ENCODE peak calls at places on chromosomes 13 and 19, in four cellular contexts. J is PC-3, Y is mammary epithelial cell, W is HepG2. H is an unnamed sample.

GRCh38 chr13:63873936-63874335 is 2458.3 kb upstream of the PCDH20 start:
- DNase-seq in W (no peak), J (no peak), Y (no peak), H (no peak)

GRCh38 chr19:13821292-13821691 is 26.0 kb downstream of the ZSWIM4 start:
- DNase-seq in Y (no peak), J (no peak), W (no peak), H (no peak)

GRCh38 chr13:37806666-37807065 is 62.9 kb downstream of the TRPC4 start:
- DNase-seq in Y (peak), W (no peak), J (peak), H (peak)

GRCh38 chr13:33509642-33510229 is 224.2 kb upstream of the STARD13 start:
- DNase-seq in Y (no peak), W (no peak), J (peak), H (no peak)

GRCh38 chr13:43804461-43805070 is 17.8 kb upstream of the ENOX1 start:
- DNase-seq in J (peak), Y (peak), W (peak), H (peak)

GRCh38 chr19:49642488-49643035 is 553 bp downstream of the SCAF1 start:
- DNase-seq in J (no peak), Y (no peak), W (no peak), H (no peak)

GRCh38 chr19:2064788-2065524 is 13.9 kb upstream of the MKNK2 start:
- DNase-seq in Y (no peak), W (no peak), J (no peak), H (peak)

GRCh38 chr19:367963-368623 is 23.5 kb upstream of the MIER2 start:
- DNase-seq in J (no peak), W (no peak), Y (no peak), H (no peak)

GRCh38 chr19:19297759-19298158 is 22.6 kb downstream of the SUGP1 start:
- DNase-seq in W (no peak), Y (no peak), J (no peak), H (no peak)

GRCh38 chr13:33945477-33945876 is 127.5 kb downstream of the RFC3 start:
- DNase-seq in Y (no peak), J (no peak), W (no peak), H (no peak)

GRCh38 chr13:27132538-27132937 is 39.1 kb downstream of the USP12 start:
- DNase-seq in W (no peak), Y (no peak), J (no peak), H (no peak)

GRCh38 chr13:40464349-40464748 is 202.1 kb downstream of the FOXO1 start:
- DNase-seq in Y (no peak), J (no peak), W (no peak), H (no peak)

GRCh38 chr19:10079031-10079453 is 7.1 kb upstream of the SHFL start:
- DNase-seq in W (peak), J (peak), Y (no peak), H (no peak)

GRCh38 chr19:3336680-3337523 is 29.5 kb upstream of the NFIC start:
- DNase-seq in Y (no peak), J (no peak), W (peak), H (peak)

GRCh38 chr13:26685606-26686005 is 75.0 kb downstream of the GPR12 start:
- DNase-seq in J (no peak), W (no peak), Y (no peak), H (no peak)

GRCh38 chr13:34412817-34413365 is 529.2 kb upstream of the NBEA start:
- DNase-seq in Y (peak), W (no peak), J (peak), H (no peak)

GRCh38 chr13:59690857-59691500 is 472.7 kb downstream of the DIAPH3 start:
- DNase-seq in Y (no peak), W (peak), J (no peak), H (no peak)

GRCh38 chr13:76223999-76224398 is 587.9 kb downstream of the LMO7 start:
- DNase-seq in Y (no peak), W (no peak), J (no peak), H (no peak)

GRCh38 chr13:76229281-76229680 is 593.2 kb downstream of the LMO7 start:
- DNase-seq in Y (no peak), W (no peak), J (peak), H (no peak)

GRCh38 chr13:76223565-76223964 is 587.4 kb downstream of the LMO7 start:
- DNase-seq in Y (no peak), W (no peak), J (no peak), H (no peak)

GRCh38 chr13:76225815-76226489 is 589.8 kb downstream of the LMO7 start:
- DNase-seq in J (no peak), W (no peak), Y (no peak), H (peak)

GRCh38 chr13:76226941-76227340 is 590.8 kb downstream of the LMO7 start:
- DNase-seq in Y (no peak), W (no peak), J (no peak), H (no peak)
- H3K4me2 ChIP-seq in Y (no peak), W (no peak), J (no peak), H (no peak)

GRCh38 chr19:5542665-5543064 is 25.1 kb downstream of the TINCR start:
- DNase-seq in W (no peak), Y (no peak), J (no peak), H (no peak)
- TF ChIP-seq CTCF in W (peak), Y (no peak), J (peak), H (no peak)

DNA sequence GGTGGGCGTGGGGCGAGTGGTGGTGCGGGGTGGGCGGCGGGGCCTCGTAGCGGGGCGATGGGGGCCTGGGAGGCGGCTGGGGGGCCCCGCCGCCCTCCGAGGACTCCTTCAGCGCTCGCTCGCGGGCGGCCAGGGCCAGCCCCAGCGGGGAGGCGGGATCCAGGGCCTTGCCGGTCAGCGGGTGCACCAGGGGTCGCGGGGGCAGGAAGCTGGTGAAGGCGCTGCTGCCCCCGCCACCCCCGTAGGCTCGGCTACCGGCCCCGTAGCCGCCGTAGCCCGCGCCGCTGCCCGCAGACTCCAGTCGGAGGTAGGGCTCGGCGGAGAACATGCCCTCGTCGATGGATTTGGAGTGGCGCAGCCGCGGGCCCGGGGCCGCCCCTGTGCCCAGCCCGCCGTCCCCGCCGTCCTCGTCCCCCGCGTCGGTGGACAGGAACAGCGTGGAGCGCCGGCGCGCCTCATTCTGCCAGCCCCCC is 18.6 kb downstream of the C19orf81 start:
- DNase-seq in Y (no peak), J (no peak), W (no peak), H (no peak)
- TF ChIP-seq EZH2 in Y (peak), J (peak), W (no peak), H (peak)

GRCh38 chr19:11570039-11570462 is 7.4 kb downstream of the ACP5 start:
- DNase-seq in Y (no peak), J (no peak), W (no peak), H (no peak)
- H3K4me2 ChIP-seq in Y (no peak), J (no peak), W (no peak), H (no peak)

GRCh38 chr19:58578430-58578925 is 5.3 kb upstream of the MZF1 start:
- DNase-seq in Y (no peak), W (no peak), J (no peak), H (no peak)

GRCh38 chr19:58572818-58573657 is at the start of gene MZF1:
- DNase-seq in W (peak), Y (peak), J (peak), H (peak)

GRCh38 chr19:58573658-58574164 is 576 bp upstream of the MZF1 start:
- DNase-seq in J (no peak), Y (no peak), W (no peak), H (no peak)

GRCh38 chr19:58577581-58578429 is 4.7 kb upstream of the MZF1 start:
- DNase-seq in J (no peak), W (no peak), Y (no peak), H (no peak)

GRCh38 chr19:58575183-58576041 is 2.3 kb upstream of the MZF1 start:
- DNase-seq in W (peak), J (peak), Y (peak), H (peak)
- TF ChIP-seq CTCF in W (peak), J (no peak), Y (no peak), H (no peak)